ENCODE peak calls at places on chromosomes 1 and 21, in eight cellular contexts. F is suprapubic skin; L is CD8-positive, alpha-beta T cell; P is tibial artery; I is IMR-90; W is colonic mucosa; Y is pancreas; M is right atrium auricular region. G is an unnamed sample. For H3K4me1 and H3K36me3, the result is how much of the 10 kb centered on the place peaks cover.

GRCh38 chr1:30645807-30646206 is 77.6 kb downstream of the MATN1 start:
- DNase-seq in Y (no peak), L (no peak), P (no peak), W (no peak), M (no peak), F (no peak), I (peak), G (no peak)

GRCh38 chr1:222404710-222405109 is 143.2 kb downstream of the HHIPL2 start:
- DNase-seq in Y (no peak), I (no peak), L (no peak), W (no peak), P (no peak), M (no peak), F (no peak), G (no peak)

GRCh38 chr1:244801246-244801645 is 34.2 kb upstream of the COX20 start:
- DNase-seq in W (no peak), M (no peak), Y (peak), P (peak), F (peak), I (peak), L (peak), G (peak)

GRCh38 chr1:16257968-16258367 is 21.0 kb upstream of the CPLANE2 start:
- DNase-seq in P (no peak), F (no peak), Y (no peak), L (no peak), M (no peak), W (no peak), I (no peak), G (no peak)

GRCh38 chr21:17738171-17738953 is 80.8 kb downstream of the C21orf91 start:
- DNase-seq in W (no peak), I (no peak), L (no peak), F (no peak), P (no peak), Y (no peak), M (no peak), G (no peak)

GRCh38 chr1:155133799-155134281 is 1.8 kb upstream of the SLC50A1 start:
- DNase-seq in M (no peak), Y (no peak), P (no peak), I (no peak), L (no peak), W (peak), F (no peak), G (no peak)

GRCh38 chr1:92299477-92300125 is 742 bp downstream of the RPAP2 start:
- DNase-seq in F (no peak), L (no peak), M (no peak), W (no peak), P (no peak), Y (no peak), I (no peak), G (no peak)

GRCh38 chr1:58206749-58207148 is 339.8 kb downstream of the OMA1 start:
- DNase-seq in P (no peak), F (no peak), Y (no peak), W (no peak), M (no peak), I (no peak), L (no peak), G (no peak)

GRCh38 chr1:28273216-28273860 is 14.0 kb downstream of the SESN2 start:
- DNase-seq in F (no peak), L (no peak), I (peak), M (no peak), P (no peak), Y (no peak), W (no peak), G (no peak)

GRCh38 chr1:248696261-248696660 is 6.3 kb downstream of the OR14I1 start:
- DNase-seq in M (no peak), I (no peak), W (peak), Y (no peak), L (no peak), P (no peak), F (no peak), G (no peak)

GRCh38 chr1:25519624-25520023 is 23.8 kb upstream of the LDLRAP1 start:
- DNase-seq in W (no peak), F (no peak), M (no peak), Y (no peak), L (no peak), P (no peak), I (peak), G (no peak)

GRCh38 chr1:55010887-55011217 is 12.1 kb downstream of the BSND start:
- DNase-seq in L (no peak), P (peak), Y (no peak), M (no peak), W (no peak), F (no peak), I (no peak), G (no peak)

GRCh38 chr1:85361606-85362005 is 85.2 kb upstream of the BCL10 start:
- DNase-seq in Y (no peak), I (no peak), F (no peak), P (no peak), M (no peak), W (no peak), L (no peak), G (no peak)

GRCh38 chr1:65079941-65080340 is 68.1 kb upstream of the AK4 start:
- DNase-seq in I (peak), L (no peak), M (no peak), Y (no peak), W (no peak), P (no peak), F (no peak), G (no peak)

GRCh38 chr1:1061682-1062363 is 12.3 kb downstream of the RNF223 start:
- DNase-seq in L (no peak), P (no peak), F (no peak), Y (no peak), W (no peak), M (no peak), I (no peak), G (no peak)

GRCh38 chr1:228370439-228370940 is 36.1 kb downstream of the TRIM11 start:
- DNase-seq in W (no peak), L (no peak), Y (no peak), M (no peak), I (no peak), P (peak), F (no peak), G (peak)

GRCh38 chr1:99438656-99439055 is 174.4 kb downstream of the PLPPR4 start:
- DNase-seq in W (no peak), P (no peak), M (no peak), I (peak), F (no peak), Y (no peak), L (no peak), G (no peak)

GRCh38 chr1:234973426-234974250 is 155.0 kb downstream of the TOMM20 start:
- DNase-seq in L (no peak), Y (no peak), M (no peak), F (peak), I (no peak), P (no peak), W (no peak), G (no peak)

GRCh38 chr1:14735861-14736260 is 137.4 kb downstream of the KAZN start:
- DNase-seq in I (no peak), F (no peak), P (no peak), M (no peak), Y (no peak), W (no peak), L (no peak), G (no peak)

GRCh38 chr1:222739929-222740328 is 2.9 kb downstream of the FAM177B start:
- DNase-seq in W (no peak), L (no peak), P (no peak), F (no peak), I (no peak), M (no peak), Y (no peak), G (no peak)

GRCh38 chr1:203572134-203572625 is 54.5 kb upstream of the ATP2B4 start:
- DNase-seq in M (no peak), W (no peak), L (no peak), F (no peak), Y (no peak), P (no peak), I (peak), G (no peak)

GRCh38 chr1:203888807-203889251 is 27.4 kb downstream of the SNRPE start:
- DNase-seq in P (no peak), M (no peak), F (no peak), L (no peak), W (no peak), I (peak), Y (no peak), G (no peak)

GRCh38 chr1:167095368-167095767 is 1.5 kb downstream of the STYXL2 start:
- DNase-seq in W (no peak), P (no peak), L (no peak), M (no peak), Y (no peak), I (peak), F (no peak), G (peak)

GRCh38 chr21:28587748-28588147 is 404.9 kb downstream of the LTN1 start:
- DNase-seq in W (no peak), P (no peak), M (no peak), F (no peak), I (peak), Y (no peak), L (no peak), G (no peak)

GRCh38 chr1:206923009-206923960 is 1.5 kb upstream of the FCMR start:
- DNase-seq in P (no peak), F (no peak), Y (no peak), L (peak), W (no peak), I (no peak), M (no peak), G (no peak)

GRCh38 chr1:55129194-55129728 is 85.9 kb downstream of the USP24 start:
- DNase-seq in Y (peak), F (no peak), I (peak), P (peak), M (no peak), L (no peak), W (no peak), G (no peak)

GRCh38 chr1:199226163-199226562 is 587.3 kb downstream of the PTPRC start:
- DNase-seq in F (no peak), L (no peak), P (no peak), Y (no peak), W (no peak), M (no peak), I (peak), G (no peak)

GRCh38 chr21:39004776-39005605 is 178.3 kb downstream of the PSMG1 start:
- DNase-seq in W (peak), Y (no peak), L (no peak), I (peak), F (no peak), M (peak), P (peak), G (no peak)

GRCh38 chr1:41898191-41898713 is 20.5 kb downstream of the HIVEP3 start:
- DNase-seq in M (no peak), Y (no peak), P (no peak), I (peak), L (peak), F (no peak), W (no peak), G (no peak)

GRCh38 chr21:34550400-34550799 is 38.4 kb upstream of the KCNE1 start:
- DNase-seq in L (no peak), Y (no peak), I (no peak), P (no peak), F (no peak), M (no peak), W (no peak), G (no peak)
- TF ChIP-seq CTCF in L (no peak), Y (no peak), I (no peak), P (no peak), F (no peak), M (no peak), W (no peak), G (no peak)

GRCh38 chr1:100762461-100762860 is 42.9 kb downstream of the VCAM1 start:
- DNase-seq in Y (no peak), M (no peak), L (no peak), I (no peak), P (no peak), W (no peak), F (no peak), G (no peak)
- H3K4me1 ChIP-seq in Y (under half), M (under half), L (under half), I (under half), P (under half), W (under half), F (under half), G (under half)

GRCh38 chr1:40740039-40740991 is 43.3 kb upstream of the KCNQ4 start:
- DNase-seq in Y (no peak), L (no peak), W (peak), F (no peak), P (no peak), I (no peak), M (no peak), G (no peak)
- H3K36me3 ChIP-seq in Y (under half), L (under half), W (under half), F (under half), P (under half), I (under half), M (under half), G (under half)

DNA sequence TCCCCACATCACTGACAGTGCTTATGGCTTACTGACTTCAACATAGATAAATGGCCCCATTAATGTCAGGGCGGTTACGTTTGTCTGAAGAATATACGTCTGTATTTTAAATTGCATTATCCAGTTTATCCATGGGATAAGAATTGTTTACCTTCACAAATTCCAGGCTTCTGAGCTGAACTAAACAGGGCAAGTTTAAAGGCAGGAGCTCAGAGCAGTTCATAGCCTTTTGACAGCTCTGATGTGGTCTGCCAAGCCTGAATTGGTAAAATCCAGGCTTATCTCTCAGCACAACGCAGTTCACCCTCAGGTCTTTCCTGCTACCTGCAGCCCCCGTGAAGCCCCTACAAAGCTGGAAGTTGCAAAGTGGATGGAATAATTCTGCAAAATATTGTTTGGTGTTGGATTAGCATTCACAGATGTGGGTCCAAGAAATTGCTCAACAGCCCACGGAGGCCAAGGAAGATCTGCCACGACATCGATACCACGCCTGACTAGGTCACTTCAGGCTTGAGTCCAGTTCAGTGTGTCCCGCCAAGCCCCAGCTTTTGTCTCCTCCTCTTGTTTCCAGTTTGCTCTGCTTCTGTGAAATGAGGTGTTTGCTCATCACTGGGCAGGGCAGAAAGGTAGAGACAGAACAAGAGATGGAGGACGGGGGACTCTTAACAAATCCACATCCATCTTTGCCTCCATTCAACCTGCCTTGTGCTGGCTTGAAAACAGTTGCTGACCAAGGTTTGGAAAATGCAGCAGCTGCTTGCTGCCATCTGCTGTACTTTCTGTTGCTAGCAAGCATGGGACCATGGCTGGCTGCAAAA is 79.8 kb upstream of the GREM2 start:
- DNase-seq in F (peak), Y (no peak), I (peak), M (no peak), P (no peak), W (peak), L (no peak), G (peak)
- TF ChIP-seq CTCF in F (peak), Y (peak), I (peak), M (peak), P (peak), W (peak), L (no peak), G (peak)

GRCh38 chr1:193458628-193459027 is 272.2 kb upstream of the B3GALT2 start:
- DNase-seq in M (no peak), P (no peak), Y (no peak), F (no peak), I (no peak), W (no peak), L (no peak), G (no peak)
- H3K4me1 ChIP-seq in M (under half), P (under half), Y (under half), F (under half), I (under half), W (under half), L (under half), G (under half)

GRCh38 chr1:172946814-172947507 is 103.8 kb downstream of the TNFSF18 start:
- DNase-seq in P (no peak), M (no peak), I (peak), W (no peak), Y (no peak), F (no peak), L (no peak), G (no peak)

GRCh38 chr1:172948457-172948856 is 102.3 kb downstream of the TNFSF18 start:
- DNase-seq in W (no peak), P (no peak), L (no peak), F (no peak), I (peak), M (no peak), Y (no peak), G (no peak)

GRCh38 chr1:172950528-172950927 is 100.2 kb downstream of the TNFSF18 start:
- DNase-seq in M (no peak), I (peak), L (no peak), Y (no peak), W (no peak), P (no peak), F (no peak), G (no peak)

GRCh38 chr1:172951728-172952365 is 98.9 kb downstream of the TNFSF18 start:
- DNase-seq in L (no peak), F (no peak), M (no peak), W (no peak), I (peak), Y (no peak), P (no peak), G (no peak)

DNA sequence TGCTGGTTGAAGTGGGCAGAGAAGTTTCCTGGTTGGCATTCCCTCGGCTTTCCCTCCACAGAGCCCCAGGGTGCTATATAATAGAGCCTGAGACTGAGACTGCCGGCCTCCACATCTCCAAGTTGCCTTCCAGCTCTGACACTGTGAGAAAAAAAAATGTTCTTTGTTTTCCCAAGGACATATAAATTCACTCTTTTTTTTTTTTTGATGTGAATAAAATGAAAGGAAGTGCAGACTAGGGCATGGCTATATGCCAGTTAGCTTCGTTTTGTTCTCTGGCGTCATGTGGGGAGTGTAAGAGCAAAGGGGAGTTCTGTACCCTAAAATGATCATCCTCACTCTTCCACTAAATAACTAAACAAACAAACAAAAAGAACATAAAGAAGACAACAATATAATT is 101.6 kb downstream of the TNFSF18 start:
- DNase-seq in F (no peak), W (no peak), Y (no peak), M (no peak), L (no peak), P (no peak), I (no peak), G (no peak)
- H3K36me3 ChIP-seq in F (under half), W (under half), Y (under half), M (under half), L (under half), P (under half), I (under half), G (under half)

DNA sequence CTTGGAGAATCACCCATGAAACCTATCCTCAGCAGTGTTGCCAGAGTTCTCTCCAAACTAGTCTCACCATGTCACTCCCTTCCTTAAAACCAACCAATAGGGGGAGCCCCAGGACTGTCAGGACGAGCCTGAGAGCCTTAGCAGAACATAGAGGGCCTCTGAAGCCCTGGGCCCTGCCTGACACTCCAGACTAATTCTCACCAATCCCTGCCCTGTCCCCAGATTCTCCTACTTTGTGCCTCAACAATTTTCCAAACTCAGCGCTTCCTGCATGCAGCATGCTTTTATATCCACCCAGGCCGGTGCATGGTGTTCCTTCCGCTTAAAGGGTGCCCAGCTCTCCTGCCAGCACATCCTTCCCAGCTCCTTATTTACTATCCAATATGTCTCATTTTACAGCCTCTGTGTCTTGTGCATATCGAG is 42.7 kb downstream of the HSD3B1 start:
- DNase-seq in W (peak), M (no peak), Y (peak), I (peak), L (no peak), P (no peak), F (no peak), G (peak)
- TF ChIP-seq CTCF in W (peak), M (peak), Y (peak), I (peak), L (no peak), P (peak), F (peak), G (peak)

GRCh38 chr1:160795951-160796383 is at the start of gene LY9:
- DNase-seq in I (no peak), P (no peak), F (no peak), W (peak), Y (no peak), L (peak), M (no peak), G (no peak)
- H3K4me1 ChIP-seq in I (under half), P (under half), F (under half), W (under half), Y (under half), L (under half), M (under half), G (under half)

DNA sequence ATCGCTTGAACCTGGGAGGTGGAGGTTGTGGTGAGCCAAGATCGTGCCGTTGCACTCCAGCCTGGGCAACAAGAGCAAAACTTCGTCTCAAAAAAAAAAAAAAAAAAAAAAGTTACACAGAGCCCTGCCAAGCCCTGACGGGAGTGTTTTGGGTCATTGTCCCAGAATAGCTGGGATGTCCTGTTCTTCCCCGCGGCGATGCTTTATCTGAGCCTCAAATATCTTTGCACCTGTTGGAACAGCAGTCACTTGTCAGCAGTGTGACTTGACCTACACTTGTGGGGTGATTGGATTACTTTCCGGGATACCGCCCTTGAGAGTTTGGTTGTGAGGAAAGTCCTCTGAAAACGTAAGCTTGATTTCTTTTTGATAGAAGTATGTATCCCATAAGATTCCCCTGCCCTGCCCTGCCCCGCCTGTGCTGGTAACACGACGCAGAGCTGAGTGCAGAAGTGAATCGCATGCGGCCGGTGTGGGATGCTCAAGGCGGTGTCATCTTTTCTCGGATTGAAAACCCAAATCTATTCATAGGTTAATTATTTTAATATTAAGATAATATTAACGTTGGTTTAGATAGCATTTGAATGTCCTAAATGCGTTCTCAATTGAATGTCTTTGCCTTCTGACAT is 50.9 kb downstream of the PCNT start:
- DNase-seq in W (no peak), M (peak), Y (no peak), F (no peak), P (no peak), I (no peak), L (no peak), G (no peak)
- H3K36me3 ChIP-seq in W (under half), M (under half), Y (under half), F (under half), P (under half), I (under half), L (under half), G (under half)